ENCODE peak calls at places on chromosome 2, in four cellular contexts. One of them, this sample, is unnamed.

GRCh38 chr2:134892282-134893054 is 26.2 kb upstream of the CCNT2 start:
- DNase-seq in SHP77 treated with DMSO at 0.1 percent for 48 hours: no peak
- DNase-seq in brain microvascular endothelial cell: no peak
- DNase-seq in A549: no peak
- DNase-seq in this sample: no peak

GRCh38 chr2:30072250-30072842 is 74.5 kb upstream of the YPEL5 start:
- DNase-seq in SHP77 treated with DMSO at 0.1 percent for 48 hours: peak
- DNase-seq in brain microvascular endothelial cell: peak
- DNase-seq in A549: peak
- DNase-seq in this sample: peak

GRCh38 chr2:29117636-29118303 is 2.6 kb downstream of the CLIP4 start:
- DNase-seq in SHP77 treated with DMSO at 0.1 percent for 48 hours: no peak
- DNase-seq in brain microvascular endothelial cell: no peak
- DNase-seq in A549: peak
- DNase-seq in this sample: no peak

GRCh38 chr2:62473428-62473827 is 32.6 kb downstream of the TMEM17 start:
- DNase-seq in SHP77 treated with DMSO at 0.1 percent for 48 hours: no peak
- DNase-seq in brain microvascular endothelial cell: no peak
- DNase-seq in A549: no peak
- DNase-seq in this sample: no peak

GRCh38 chr2:71615769-71616730 is 162.7 kb downstream of the DYSF start:
- DNase-seq in SHP77 treated with DMSO at 0.1 percent for 48 hours: no peak
- DNase-seq in brain microvascular endothelial cell: no peak
- DNase-seq in A549: no peak
- DNase-seq in this sample: peak

GRCh38 chr2:55949613-55950012 is 26.0 kb upstream of the EFEMP1 start:
- DNase-seq in SHP77 treated with DMSO at 0.1 percent for 48 hours: no peak
- DNase-seq in brain microvascular endothelial cell: no peak
- DNase-seq in A549: no peak
- DNase-seq in this sample: no peak

GRCh38 chr2:50401772-50402653 is 629.9 kb downstream of the NRXN1 start:
- DNase-seq in SHP77 treated with DMSO at 0.1 percent for 48 hours: peak
- DNase-seq in brain microvascular endothelial cell: peak
- DNase-seq in A549: peak
- DNase-seq in this sample: peak

GRCh38 chr2:176118606-176119370 is 2.2 kb downstream of the HOXD10 start:
- DNase-seq in SHP77 treated with DMSO at 0.1 percent for 48 hours: peak
- DNase-seq in brain microvascular endothelial cell: no peak
- DNase-seq in A549: peak
- DNase-seq in this sample: no peak

GRCh38 chr2:30631051-30631671 is 176.1 kb downstream of the CAPN13 start:
- DNase-seq in SHP77 treated with DMSO at 0.1 percent for 48 hours: no peak
- DNase-seq in brain microvascular endothelial cell: peak
- DNase-seq in A549: no peak
- DNase-seq in this sample: no peak

GRCh38 chr2:226835420-226835795 is 446 bp upstream of the RHBDD1 start:
- DNase-seq in SHP77 treated with DMSO at 0.1 percent for 48 hours: peak
- DNase-seq in brain microvascular endothelial cell: no peak
- DNase-seq in A549: no peak
- DNase-seq in this sample: no peak

GRCh38 chr2:196758474-196759377 is 40.8 kb downstream of the GTF3C3 start:
- DNase-seq in SHP77 treated with DMSO at 0.1 percent for 48 hours: no peak
- DNase-seq in brain microvascular endothelial cell: no peak
- DNase-seq in A549: peak
- DNase-seq in this sample: no peak

GRCh38 chr2:5705490-5705889 is 13.3 kb downstream of the SOX11 start:
- DNase-seq in SHP77 treated with DMSO at 0.1 percent for 48 hours: no peak
- DNase-seq in brain microvascular endothelial cell: no peak
- DNase-seq in A549: no peak
- DNase-seq in this sample: no peak

This sample was measured in type B pancreatic cell.